ENCODE peak calls at places on chromosomes 3 and 15, in eight cellular contexts. One of them, this sample, is unnamed.

GRCh38 chr15:33322091-33322490 is 11.3 kb downstream of the RYR3 start:
- DNase-seq in GM12878: no peak
- DNase-seq in heart left ventricle: no peak
- DNase-seq in Peyer's patch: no peak
- DNase-seq in GM12892: no peak
- DNase-seq in spleen: no peak
- DNase-seq in transverse colon: no peak
- DNase-seq in testis: no peak
- DNase-seq in this sample: no peak

GRCh38 chr3:71099997-71100719 is 483.4 kb downstream of the FOXP1 start:
- DNase-seq in spleen: no peak
- DNase-seq in GM12892: no peak
- DNase-seq in heart left ventricle: no peak
- DNase-seq in transverse colon: no peak
- DNase-seq in testis: no peak
- DNase-seq in Peyer's patch: no peak
- DNase-seq in GM12878: no peak
- DNase-seq in this sample: no peak

GRCh38 chr15:38130739-38131498 is 121.7 kb upstream of the SPRED1 start:
- DNase-seq in testis: peak
- DNase-seq in Peyer's patch: peak
- DNase-seq in GM12892: no peak
- DNase-seq in heart left ventricle: peak
- DNase-seq in spleen: no peak
- DNase-seq in GM12878: peak
- DNase-seq in transverse colon: peak
- DNase-seq in this sample: peak

GRCh38 chr3:65575376-65575840 is 463.3 kb downstream of the MAGI1 start:
- DNase-seq in GM12892: no peak
- DNase-seq in testis: no peak
- DNase-seq in transverse colon: no peak
- DNase-seq in heart left ventricle: no peak
- DNase-seq in Peyer's patch: no peak
- DNase-seq in GM12878: no peak
- DNase-seq in spleen: no peak
- DNase-seq in this sample: no peak

GRCh38 chr3:151550025-151550618 is 89.3 kb upstream of the IGSF10 start:
- DNase-seq in testis: no peak
- DNase-seq in GM12878: no peak
- DNase-seq in spleen: no peak
- DNase-seq in Peyer's patch: no peak
- DNase-seq in GM12892: no peak
- DNase-seq in heart left ventricle: no peak
- DNase-seq in transverse colon: no peak
- DNase-seq in this sample: no peak

GRCh38 chr3:165817160-165817709 is 20.0 kb downstream of the BCHE start:
- DNase-seq in transverse colon: no peak
- DNase-seq in Peyer's patch: no peak
- DNase-seq in spleen: no peak
- DNase-seq in GM12878: no peak
- DNase-seq in GM12892: no peak
- DNase-seq in testis: no peak
- DNase-seq in heart left ventricle: no peak
- DNase-seq in this sample: no peak

GRCh38 chr15:35888815-35889214 is 342.9 kb upstream of the DPH6 start:
- DNase-seq in testis: no peak
- DNase-seq in GM12892: no peak
- DNase-seq in GM12878: no peak
- DNase-seq in spleen: no peak
- DNase-seq in Peyer's patch: no peak
- DNase-seq in transverse colon: no peak
- DNase-seq in heart left ventricle: no peak
- DNase-seq in this sample: no peak

GRCh38 chr15:33851079-33851478 is 117.2 kb upstream of the CHRM5 start:
- DNase-seq in Peyer's patch: no peak
- DNase-seq in transverse colon: no peak
- DNase-seq in heart left ventricle: no peak
- DNase-seq in testis: no peak
- DNase-seq in spleen: no peak
- DNase-seq in GM12892: no peak
- DNase-seq in GM12878: no peak
- DNase-seq in this sample: no peak

GRCh38 chr15:88648357-88649214 is 9.8 kb downstream of the ISG20 start:
- DNase-seq in GM12878: no peak
- DNase-seq in spleen: peak
- DNase-seq in Peyer's patch: peak
- DNase-seq in testis: peak
- DNase-seq in heart left ventricle: no peak
- DNase-seq in GM12892: no peak
- DNase-seq in transverse colon: peak
- DNase-seq in this sample: peak

GRCh38 chr3:33071181-33071580 is 25.8 kb downstream of the GLB1 start:
- DNase-seq in GM12892: no peak
- DNase-seq in Peyer's patch: no peak
- DNase-seq in GM12878: no peak
- DNase-seq in testis: no peak
- DNase-seq in spleen: no peak
- DNase-seq in transverse colon: no peak
- DNase-seq in heart left ventricle: no peak
- DNase-seq in this sample: no peak

GRCh38 chr3:154182322-154182922 is 61.2 kb downstream of the ARHGEF26 start:
- DNase-seq in testis: no peak
- DNase-seq in transverse colon: no peak
- DNase-seq in Peyer's patch: no peak
- DNase-seq in spleen: no peak
- DNase-seq in heart left ventricle: no peak
- DNase-seq in GM12878: no peak
- DNase-seq in GM12892: no peak
- DNase-seq in this sample: no peak

GRCh38 chr15:89444855-89445254 is 51.5 kb downstream of the RHCG start:
- DNase-seq in heart left ventricle: no peak
- DNase-seq in transverse colon: no peak
- DNase-seq in GM12878: no peak
- DNase-seq in spleen: no peak
- DNase-seq in GM12892: no peak
- DNase-seq in testis: no peak
- DNase-seq in Peyer's patch: no peak
- DNase-seq in this sample: no peak

GRCh38 chr3:57594144-57594543 is 3.0 kb downstream of the ARF4 start:
- DNase-seq in heart left ventricle: no peak
- DNase-seq in transverse colon: no peak
- DNase-seq in GM12892: no peak
- DNase-seq in testis: no peak
- DNase-seq in Peyer's patch: no peak
- DNase-seq in spleen: no peak
- DNase-seq in GM12878: no peak
- DNase-seq in this sample: no peak

GRCh38 chr15:59501531-59502113 is 63.6 kb downstream of the FAM81A start:
- DNase-seq in heart left ventricle: no peak
- DNase-seq in spleen: no peak
- DNase-seq in Peyer's patch: no peak
- DNase-seq in testis: peak
- DNase-seq in transverse colon: peak
- DNase-seq in GM12892: peak
- DNase-seq in GM12878: no peak
- DNase-seq in this sample: no peak

GRCh38 chr15:55868707-55869106 is 124.7 kb downstream of the NEDD4 start:
- DNase-seq in heart left ventricle: no peak
- DNase-seq in transverse colon: no peak
- DNase-seq in Peyer's patch: no peak
- DNase-seq in testis: no peak
- DNase-seq in GM12878: no peak
- DNase-seq in spleen: no peak
- DNase-seq in GM12892: no peak
- DNase-seq in this sample: no peak

GRCh38 chr15:67175643-67176071 is 78.8 kb downstream of the AAGAB start:
- DNase-seq in testis: peak
- DNase-seq in transverse colon: peak
- DNase-seq in Peyer's patch: peak
- DNase-seq in spleen: no peak
- DNase-seq in GM12878: peak
- DNase-seq in GM12892: no peak
- DNase-seq in heart left ventricle: peak
- DNase-seq in this sample: peak

GRCh38 chr3:29465836-29466235 is 185.0 kb downstream of the RBMS3 start:
- DNase-seq in spleen: no peak
- DNase-seq in Peyer's patch: no peak
- DNase-seq in testis: peak
- DNase-seq in heart left ventricle: no peak
- DNase-seq in GM12892: no peak
- DNase-seq in transverse colon: no peak
- DNase-seq in GM12878: no peak
- DNase-seq in this sample: no peak

GRCh38 chr3:98730338-98730737 is 32.8 kb upstream of the ST3GAL6 start:
- DNase-seq in GM12892: no peak
- DNase-seq in Peyer's patch: no peak
- DNase-seq in transverse colon: no peak
- DNase-seq in GM12878: peak
- DNase-seq in testis: no peak
- DNase-seq in spleen: no peak
- DNase-seq in heart left ventricle: no peak
- DNase-seq in this sample: no peak

GRCh38 chr15:89138999-89139612 is 50.9 kb downstream of the ABHD2 start:
- DNase-seq in GM12878: no peak
- DNase-seq in testis: no peak
- DNase-seq in GM12892: no peak
- DNase-seq in Peyer's patch: no peak
- DNase-seq in transverse colon: no peak
- DNase-seq in spleen: no peak
- DNase-seq in heart left ventricle: no peak
- DNase-seq in this sample: no peak

GRCh38 chr3:136251511-136251910 is 1.4 kb downstream of the PCCB start:
- DNase-seq in GM12878: no peak
- DNase-seq in Peyer's patch: no peak
- DNase-seq in testis: no peak
- DNase-seq in GM12892: no peak
- DNase-seq in heart left ventricle: no peak
- DNase-seq in spleen: no peak
- DNase-seq in transverse colon: no peak
- DNase-seq in this sample: no peak

GRCh38 chr3:136250862-136251460 is 821 bp downstream of the PCCB start:
- DNase-seq in heart left ventricle: peak
- DNase-seq in testis: peak
- DNase-seq in transverse colon: peak
- DNase-seq in GM12892: no peak
- DNase-seq in spleen: peak
- DNase-seq in GM12878: peak
- DNase-seq in Peyer's patch: peak
- DNase-seq in this sample: peak

GRCh38 chr3:136249091-136249490 is 1.0 kb upstream of the PCCB start:
- DNase-seq in GM12892: no peak
- DNase-seq in Peyer's patch: no peak
- DNase-seq in GM12878: no peak
- DNase-seq in testis: no peak
- DNase-seq in heart left ventricle: no peak
- DNase-seq in transverse colon: no peak
- DNase-seq in spleen: no peak
- DNase-seq in this sample: no peak

GRCh38 chr3:136249593-136250225 is 431 bp upstream of the PCCB start:
- DNase-seq in transverse colon: no peak
- DNase-seq in spleen: no peak
- DNase-seq in Peyer's patch: no peak
- DNase-seq in heart left ventricle: no peak
- DNase-seq in GM12878: no peak
- DNase-seq in testis: no peak
- DNase-seq in GM12892: no peak
- DNase-seq in this sample: peak

GRCh38 chr3:136250226-136250861 is at the start of gene PCCB:
- DNase-seq in transverse colon: peak
- DNase-seq in GM12878: peak
- DNase-seq in heart left ventricle: peak
- DNase-seq in Peyer's patch: peak
- DNase-seq in spleen: peak
- DNase-seq in GM12892: peak
- DNase-seq in testis: peak
- DNase-seq in this sample: peak
- TF ChIP-seq POLR2A in transverse colon: peak
- TF ChIP-seq POLR2A in GM12878: peak
- TF ChIP-seq POLR2A in heart left ventricle: peak
- TF ChIP-seq POLR2A in Peyer's patch: peak
- TF ChIP-seq POLR2A in spleen: no peak
- TF ChIP-seq POLR2A in GM12892: peak
- TF ChIP-seq POLR2A in testis: no peak
- TF ChIP-seq POLR2A in this sample: no peak

DNA sequence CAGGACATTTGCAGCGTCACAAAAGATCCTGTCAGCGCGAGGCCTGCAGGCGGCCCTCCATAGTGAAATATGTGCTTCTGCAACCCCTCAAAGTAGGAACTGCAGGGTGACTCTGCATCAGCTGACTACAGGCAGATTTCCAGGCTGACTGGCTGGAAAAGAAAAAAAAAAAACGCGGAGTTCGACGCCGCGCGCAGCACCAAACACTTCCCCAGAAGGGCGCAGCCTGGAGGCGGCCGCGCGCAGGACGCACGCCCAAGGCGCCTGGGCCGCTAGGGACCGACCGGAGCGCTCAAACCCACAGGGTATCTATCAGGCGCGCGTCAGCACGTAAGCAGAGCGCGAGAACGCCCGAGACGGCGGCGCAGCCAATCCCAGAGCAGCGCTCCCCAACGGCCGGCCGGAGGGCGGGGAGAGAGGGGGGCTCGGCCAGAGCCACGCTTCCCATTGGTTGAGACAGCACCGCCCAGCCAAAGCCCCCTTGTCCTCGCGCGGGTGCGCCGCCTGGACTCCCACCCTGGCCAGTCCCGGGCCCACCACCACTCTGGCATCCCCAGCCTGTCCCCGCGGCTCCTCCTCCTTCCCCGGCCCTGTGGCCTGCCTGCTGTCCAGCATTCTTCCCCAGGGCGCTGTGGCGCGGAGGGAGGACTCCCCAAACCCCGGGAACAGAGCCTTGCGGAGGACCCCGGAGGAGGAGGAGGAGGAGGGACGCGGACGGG is 1.0 kb downstream of the BDH1 start:
- DNase-seq in transverse colon: peak
- DNase-seq in Peyer's patch: peak
- DNase-seq in GM12892: peak
- DNase-seq in testis: peak
- DNase-seq in heart left ventricle: peak
- DNase-seq in GM12878: peak
- DNase-seq in spleen: peak
- DNase-seq in this sample: peak
- TF ChIP-seq POLR2A in transverse colon: peak
- TF ChIP-seq POLR2A in Peyer's patch: peak
- TF ChIP-seq POLR2A in GM12892: peak
- TF ChIP-seq POLR2A in testis: no peak
- TF ChIP-seq POLR2A in heart left ventricle: peak
- TF ChIP-seq POLR2A in GM12878: peak
- TF ChIP-seq POLR2A in spleen: no peak
- TF ChIP-seq POLR2A in this sample: no peak

GRCh38 chr3:86793786-86794185 is 197.2 kb downstream of the VGLL3 start:
- DNase-seq in transverse colon: no peak
- DNase-seq in testis: no peak
- DNase-seq in spleen: no peak
- DNase-seq in GM12878: no peak
- DNase-seq in GM12892: no peak
- DNase-seq in Peyer's patch: no peak
- DNase-seq in heart left ventricle: no peak
- DNase-seq in this sample: no peak
- TF ChIP-seq POLR2A in transverse colon: no peak
- TF ChIP-seq POLR2A in testis: no peak
- TF ChIP-seq POLR2A in spleen: no peak
- TF ChIP-seq POLR2A in GM12878: no peak
- TF ChIP-seq POLR2A in GM12892: no peak
- TF ChIP-seq POLR2A in Peyer's patch: no peak
- TF ChIP-seq POLR2A in heart left ventricle: no peak
- TF ChIP-seq POLR2A in this sample: no peak

GRCh38 chr3:138365991-138366759 is 17.8 kb downstream of the MRAS start:
- DNase-seq in transverse colon: no peak
- DNase-seq in spleen: peak
- DNase-seq in Peyer's patch: peak
- DNase-seq in GM12892: no peak
- DNase-seq in heart left ventricle: no peak
- DNase-seq in GM12878: no peak
- DNase-seq in testis: no peak
- DNase-seq in this sample: no peak
- TF ChIP-seq POLR2A in transverse colon: no peak
- TF ChIP-seq POLR2A in spleen: no peak
- TF ChIP-seq POLR2A in Peyer's patch: no peak
- TF ChIP-seq POLR2A in GM12892: no peak
- TF ChIP-seq POLR2A in heart left ventricle: no peak
- TF ChIP-seq POLR2A in GM12878: no peak
- TF ChIP-seq POLR2A in testis: no peak
- TF ChIP-seq POLR2A in this sample: no peak

This sample was measured in lower leg skin.